ENCODE peak calls at places on chromosomes 1 and 21, in ten cellular contexts. P is retina; H is activated T-cell treated with anti-CD3 and anti-CD28 coated beads, Interleukin-2, amount 50 U/mL, for 72 hours; Z is GM18507; K is NCI-H146; Y is effector memory CD8-positive, alpha-beta T cell; I is T47D; W is breast epithelium; Q is ovary; E is tibial artery. N is an unnamed sample.

GRCh38 chr1:58932820-58933598 is 149.2 kb upstream of the JUN start:
- DNase-seq in P (no peak), H (no peak), Z (no peak), K (peak), Y (no peak), I (no peak), W (peak), Q (no peak), E (no peak), N (no peak)

GRCh38 chr1:12152106-12152891 is 14.5 kb upstream of the TNFRSF1B start:
- DNase-seq in P (no peak), H (no peak), Z (no peak), K (no peak), Y (no peak), I (no peak), W (no peak), Q (no peak), E (no peak), N (no peak)

GRCh38 chr1:54519709-54520108 is 28.3 kb upstream of the ACOT11 start:
- DNase-seq in P (peak), H (no peak), Z (no peak), K (no peak), Y (no peak), I (no peak), W (no peak), Q (no peak), E (no peak), N (no peak)

GRCh38 chr1:84377480-84378095 is 20.7 kb upstream of the DNASE2B start:
- DNase-seq in P (no peak), H (no peak), Z (no peak), K (no peak), Y (no peak), I (no peak), W (no peak), Q (no peak), E (peak), N (peak)

GRCh38 chr1:48471103-48471502 is 901 bp downstream of the SPATA6 start:
- DNase-seq in P (peak), H (no peak), Z (no peak), K (no peak), Y (no peak), I (no peak), W (no peak), Q (no peak), E (peak), N (peak)

GRCh38 chr1:86502721-86503430 is 34.1 kb downstream of the CLCA1 start:
- DNase-seq in P (peak), H (no peak), Z (no peak), K (peak), Y (no peak), I (no peak), W (no peak), Q (peak), E (no peak), N (peak)

GRCh38 chr1:163596541-163597258 is 274.9 kb downstream of the NUF2 start:
- DNase-seq in P (no peak), H (no peak), Z (no peak), K (no peak), Y (no peak), I (no peak), W (no peak), Q (no peak), E (no peak), N (no peak)

GRCh38 chr1:89910780-89911179 is 84.1 kb upstream of the ZNF326 start:
- DNase-seq in P (no peak), H (no peak), Z (no peak), K (no peak), Y (no peak), I (no peak), W (no peak), Q (no peak), E (no peak), N (no peak)

GRCh38 chr1:200028586-200029034 is 1.1 kb downstream of the NR5A2 start:
- DNase-seq in P (no peak), H (no peak), Z (no peak), K (no peak), Y (no peak), I (no peak), W (no peak), Q (no peak), E (no peak), N (no peak)

GRCh38 chr1:224435318-224435763 is 744 bp upstream of the WDR26 start:
- DNase-seq in P (no peak), H (peak), Z (no peak), K (no peak), Y (no peak), I (no peak), W (no peak), Q (no peak), E (no peak), N (no peak)

GRCh38 chr1:50879137-50879536 is 80.9 kb downstream of the FAF1 start:
- DNase-seq in P (no peak), H (no peak), Z (no peak), K (no peak), Y (no peak), I (no peak), W (no peak), Q (no peak), E (no peak), N (no peak)

GRCh38 chr1:97488505-97488904 is 432.3 kb downstream of the DPYD start:
- DNase-seq in P (no peak), H (no peak), Z (no peak), K (no peak), Y (no peak), I (no peak), W (no peak), Q (no peak), E (no peak), N (no peak)

GRCh38 chr1:224182866-224183590 is at the start of gene DEGS1:
- DNase-seq in P (peak), H (peak), Z (peak), K (peak), Y (peak), I (peak), W (peak), Q (peak), E (peak), N (peak)

GRCh38 chr1:89670711-89671110 is 37.8 kb downstream of the LRRC8C start:
- DNase-seq in P (no peak), H (no peak), Z (no peak), K (no peak), Y (no peak), I (no peak), W (no peak), Q (no peak), E (no peak), N (no peak)

GRCh38 chr21:24123785-24124184 is 1483.5 kb downstream of the MRPL39 start:
- DNase-seq in P (no peak), H (no peak), Z (no peak), K (no peak), Y (no peak), I (no peak), W (no peak), Q (no peak), E (no peak), N (no peak)

GRCh38 chr1:160575112-160575664 is 4.1 kb downstream of the CD84 start:
- DNase-seq in P (no peak), H (no peak), Z (no peak), K (no peak), Y (no peak), I (no peak), W (no peak), Q (no peak), E (no peak), N (no peak)

GRCh38 chr1:2801535-2802291 is at the start of gene TTC34:
- DNase-seq in P (no peak), H (peak), Z (peak), K (no peak), Y (peak), I (peak), W (no peak), Q (no peak), E (no peak), N (no peak)

GRCh38 chr1:13617108-13617507 is 33.5 kb downstream of the PDPN start:
- DNase-seq in P (no peak), H (no peak), Z (no peak), K (no peak), Y (no peak), I (no peak), W (no peak), Q (peak), E (no peak), N (peak)

GRCh38 chr1:64136296-64136695 is 67.1 kb upstream of the UBE2U start:
- DNase-seq in P (no peak), H (no peak), Z (no peak), K (no peak), Y (no peak), I (no peak), W (no peak), Q (no peak), E (no peak), N (no peak)